ENCODE peak calls at places on chromosomes 3 and 15, in eight cellular contexts. S is IMR-90, L is HCT116, A is SK-N-SH, X is HepG2, K is K562, V is GM12878, C is H1. O is an unnamed sample.

GRCh38 chr3:54123538-54124196 is 1.3 kb downstream of the CACNA2D3 start:
- DNase-seq in A (peak; percentile 75), L (no peak), K (no peak), S (no peak), C (no peak), X (no peak), V (no peak), O (no peak)

GRCh38 chr15:69388259-69388658 is 25.9 kb upstream of the KIF23 start:
- DNase-seq in L (no peak), K (no peak), C (no peak), S (no peak), V (no peak), A (no peak), X (no peak), O (no peak)

GRCh38 chr15:39455502-39455991 is 125.3 kb upstream of the THBS1 start:
- DNase-seq in A (peak; percentile 5), V (no peak), X (peak; percentile 97), C (no peak), S (peak; percentile 90), K (peak; percentile 48), L (no peak), O (peak; percentile 40)

GRCh38 chr15:77836116-77836798 is 203.5 kb upstream of the LINGO1 start:
- DNase-seq in A (peak; percentile 79), V (no peak), K (peak; percentile 54), S (peak; percentile 27), L (peak; percentile 26), C (no peak), X (no peak), O (peak; percentile 72)

GRCh38 chr15:73932381-73933191 is 6.3 kb downstream of the LOXL1 start:
- DNase-seq in V (no peak), A (no peak), X (no peak), C (no peak), S (no peak), L (no peak), K (peak; percentile 31), O (no peak)

GRCh38 chr3:17125738-17126137 is 241.0 kb downstream of the PLCL2 start:
- DNase-seq in V (no peak), C (no peak), L (no peak), X (no peak), K (no peak), S (no peak), A (no peak), O (no peak)

GRCh38 chr15:62899090-62899493 is 143.5 kb upstream of the TPM1 start:
- DNase-seq in K (no peak), L (no peak), S (no peak), X (peak; percentile 33), C (no peak), V (no peak), A (no peak), O (peak; percentile 58)

GRCh38 chr3:124860599-124860998 is 26.6 kb downstream of the ITGB5 start:
- DNase-seq in V (no peak), X (peak; percentile 28), L (peak; percentile 80), A (no peak), C (no peak), S (peak; percentile 96), K (no peak), O (peak; percentile 70)

DNA sequence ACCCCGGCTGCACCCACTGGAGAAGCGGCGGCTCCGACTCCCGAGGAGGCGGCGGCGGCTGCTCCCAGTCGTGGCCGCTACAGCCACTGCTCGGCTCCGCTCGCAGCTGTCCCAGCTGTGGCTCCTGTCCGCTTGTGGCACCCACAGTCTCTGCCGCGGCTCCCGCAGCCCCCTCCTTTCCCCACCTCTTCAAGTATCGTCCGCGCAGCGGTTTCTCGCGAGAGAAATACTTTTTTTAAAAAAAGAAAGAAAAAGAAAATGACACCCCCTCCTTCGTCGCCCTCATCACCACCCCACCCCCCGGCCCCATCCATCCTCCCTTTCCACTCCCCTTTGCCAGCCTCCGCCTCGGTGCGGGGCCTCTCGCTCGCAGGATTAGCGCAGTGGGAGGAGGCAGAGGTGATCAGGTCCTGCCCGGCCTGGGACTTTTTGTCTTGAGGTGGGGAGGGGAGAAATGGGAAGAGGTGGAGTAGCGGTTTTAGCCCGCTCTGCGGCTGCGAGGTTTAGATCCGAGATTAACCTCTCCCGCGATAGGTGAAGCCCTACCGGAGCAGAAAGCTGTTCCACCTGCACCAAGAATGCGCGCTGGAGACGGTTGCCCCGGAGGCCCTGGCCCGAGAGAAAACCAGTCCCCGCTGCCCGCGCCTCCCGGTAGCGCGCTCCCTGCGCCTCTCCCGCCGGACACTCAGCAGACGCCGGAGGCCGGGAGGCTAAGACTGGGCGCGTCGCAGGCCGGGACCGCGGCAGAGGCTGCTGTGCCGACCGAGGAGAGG is at the start of gene FBN1:
- DNase-seq in C (peak; percentile 77), K (no peak), X (peak; percentile 15), A (peak; percentile 92), S (peak; percentile 90), L (no peak), V (peak; percentile 33), O (peak; percentile 67)
- TF ChIP-seq RAD21 in C (no peak), K (no peak), X (no peak), A (no peak), S (peak; percentile 2), L (no peak), V (no peak), O (no peak)

GRCh38 chr3:188262488-188262887 is 108.5 kb downstream of the LPP start:
- DNase-seq in A (no peak), X (no peak), K (no peak), L (no peak), V (no peak), S (no peak), C (no peak), O (no peak)
- H3K4me1 ChIP-seq in A (no peaks in the 10 kb centered on the region), X (peaks cover 83% of the 10 kb centered on the region), K (no peaks in the 10 kb centered on the region), L (peaks cover 34% of the 10 kb centered on the region), V (no peaks in the 10 kb centered on the region), S (peaks cover 41% of the 10 kb centered on the region), C (peaks cover 5% of the 10 kb centered on the region), O (peaks cover 90% of the 10 kb centered on the region)

DNA sequence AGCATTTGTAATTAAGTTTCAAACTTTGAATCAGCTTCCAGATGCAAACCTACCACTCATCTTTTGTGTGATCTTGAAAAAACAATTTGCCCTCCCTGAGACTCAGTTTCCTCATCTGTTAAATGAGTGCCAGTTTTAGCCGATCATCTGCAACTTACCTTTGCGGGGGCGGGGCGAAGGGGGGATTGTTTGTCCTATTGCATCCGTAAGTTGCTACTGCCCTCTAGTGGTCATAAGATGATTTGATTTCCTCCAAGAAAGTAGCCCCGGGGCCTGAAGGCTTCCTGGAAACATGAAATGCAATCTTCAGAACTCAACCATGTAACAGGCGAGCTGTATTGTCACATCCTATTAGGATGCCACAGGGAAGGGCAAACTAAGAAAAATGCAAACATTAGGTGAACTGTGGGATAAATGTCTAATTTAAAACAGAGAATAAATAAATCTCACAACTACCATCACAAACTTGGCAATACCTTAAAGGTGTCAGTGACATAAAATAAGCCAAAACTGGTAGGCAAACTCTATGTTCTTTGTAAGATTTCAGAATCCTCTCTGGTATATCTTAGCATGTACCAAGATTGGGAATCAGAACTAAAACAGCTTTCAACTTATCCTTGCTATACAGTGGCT is 63.5 kb upstream of the CLDN18 start:
- DNase-seq in A (peak; percentile 59), L (peak; percentile 71), S (peak; percentile 71), X (peak; percentile 62), V (no peak), K (peak; percentile 71), C (peak; percentile 67), O (peak; percentile 70)
- TF ChIP-seq RAD21 in A (peak; percentile 80), L (peak; percentile 91), S (peak; percentile 71), X (peak; percentile 63), V (peak; percentile 91), K (peak; percentile 74), C (peak; percentile 97), O (peak; percentile 74)

GRCh38 chr3:138359137-138359536 is 10.8 kb downstream of the MRAS start:
- DNase-seq in X (no peak), C (no peak), A (no peak), V (no peak), K (no peak), L (no peak), S (no peak), O (no peak)
- H3K4me1 ChIP-seq in X (peaks cover 47% of the 10 kb centered on the region), C (peaks cover 3% of the 10 kb centered on the region), A (no peaks in the 10 kb centered on the region), V (no peaks in the 10 kb centered on the region), K (no peaks in the 10 kb centered on the region), L (no peaks in the 10 kb centered on the region), S (peaks cover 5% of the 10 kb centered on the region), O (no peaks in the 10 kb centered on the region)

DNA sequence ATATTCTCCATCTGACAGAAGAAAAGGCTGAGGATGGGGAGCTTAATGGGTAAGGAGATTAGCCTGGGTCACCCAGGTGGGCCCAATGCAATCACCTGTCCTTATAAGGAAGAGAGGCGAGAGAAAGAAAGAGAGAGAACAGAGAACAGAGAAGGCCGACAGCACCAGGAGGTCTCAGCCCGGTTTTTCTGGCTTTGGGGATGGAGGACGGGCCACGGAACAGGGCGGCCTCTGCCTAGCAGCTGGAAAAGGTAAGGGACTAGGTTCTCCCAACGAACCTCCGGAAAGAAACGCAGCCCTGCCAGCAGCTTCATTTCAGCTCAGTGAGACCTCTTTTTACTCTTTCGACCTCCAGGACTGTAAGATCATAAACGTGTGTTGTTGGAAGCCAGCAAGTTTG is 196.0 kb upstream of the LYSMD4 start:
- DNase-seq in V (no peak), A (no peak), S (no peak), X (no peak), L (no peak), K (no peak), C (peak; percentile 64), O (no peak)
- TF ChIP-seq RAD21 in V (no peak), A (no peak), S (no peak), X (no peak), L (no peak), K (no peak), C (no peak), O (no peak)

GRCh38 chr15:68289621-68290352 is 12.2 kb downstream of the FEM1B start:
- DNase-seq in X (no peak), A (no peak), K (no peak), V (no peak), L (no peak), C (peak; percentile 33), S (no peak), O (no peak)
- H3K4me1 ChIP-seq in X (peaks cover 21% of the 10 kb centered on the region), A (peaks cover 4% of the 10 kb centered on the region), K (no peaks in the 10 kb centered on the region), V (no peaks in the 10 kb centered on the region), L (no peaks in the 10 kb centered on the region), C (peaks cover 4% of the 10 kb centered on the region), S (peaks cover 8% of the 10 kb centered on the region), O (peaks cover 14% of the 10 kb centered on the region)